ENCODE peak calls at places on chromosomes 5 and 9, in five cellular contexts. One of them, this sample, is unnamed.

GRCh38 chr9:130345993-130346385 is 80.4 kb downstream of the HMCN2 start:
- DNase-seq in neuronal stem cell: no peak
- DNase-seq in tibial nerve: no peak
- DNase-seq in fibroblast of villous mesenchyme: no peak
- DNase-seq in BJ: no peak
- DNase-seq in this sample: no peak

GRCh38 chr5:139982975-139983240 is 60.2 kb downstream of the NRG2 start:
- DNase-seq in fibroblast of villous mesenchyme: no peak
- DNase-seq in BJ: no peak
- DNase-seq in neuronal stem cell: no peak
- DNase-seq in tibial nerve: no peak
- DNase-seq in this sample: no peak

GRCh38 chr9:6779417-6780241 is 21.9 kb downstream of the KDM4C start:
- DNase-seq in BJ: no peak
- DNase-seq in tibial nerve: no peak
- DNase-seq in neuronal stem cell: no peak
- DNase-seq in fibroblast of villous mesenchyme: peak; percentile 76
- DNase-seq in this sample: no peak

GRCh38 chr5:141430332-141431113 is at the start of gene PCDHGA12:
- DNase-seq in tibial nerve: peak; percentile 38
- DNase-seq in BJ: no peak
- DNase-seq in neuronal stem cell: no peak
- DNase-seq in fibroblast of villous mesenchyme: peak; percentile 93
- DNase-seq in this sample: peak; percentile 85

GRCh38 chr9:83062011-83062652 is 810 bp downstream of the RASEF start:
- DNase-seq in fibroblast of villous mesenchyme: peak; percentile 19
- DNase-seq in tibial nerve: no peak
- DNase-seq in BJ: no peak
- DNase-seq in neuronal stem cell: peak; percentile 38
- DNase-seq in this sample: no peak

GRCh38 chr9:2159521-2160417 is 144.6 kb downstream of the SMARCA2 start:
- DNase-seq in tibial nerve: no peak
- DNase-seq in fibroblast of villous mesenchyme: peak; percentile 34
- DNase-seq in neuronal stem cell: no peak
- DNase-seq in BJ: no peak
- DNase-seq in this sample: no peak

GRCh38 chr9:78097541-78097940 is 65.9 kb upstream of the GNAQ start:
- DNase-seq in tibial nerve: no peak
- DNase-seq in BJ: no peak
- DNase-seq in neuronal stem cell: no peak
- DNase-seq in fibroblast of villous mesenchyme: no peak
- DNase-seq in this sample: no peak

GRCh38 chr5:54743997-54744788 is 226.6 kb downstream of the SNX18 start:
- DNase-seq in tibial nerve: peak; percentile 35
- DNase-seq in BJ: peak; percentile 98
- DNase-seq in neuronal stem cell: no peak
- DNase-seq in fibroblast of villous mesenchyme: peak; percentile 98
- DNase-seq in this sample: peak; percentile 90

GRCh38 chr5:79702606-79703380 is 13.2 kb downstream of the CMYA5 start:
- DNase-seq in tibial nerve: no peak
- DNase-seq in BJ: peak; percentile 41
- DNase-seq in neuronal stem cell: no peak
- DNase-seq in fibroblast of villous mesenchyme: peak; percentile 47
- DNase-seq in this sample: peak; percentile 31

GRCh38 chr5:123094919-123095693 is 6.1 kb downstream of the PRDM6 start:
- DNase-seq in BJ: no peak
- DNase-seq in tibial nerve: no peak
- DNase-seq in neuronal stem cell: no peak
- DNase-seq in fibroblast of villous mesenchyme: no peak
- DNase-seq in this sample: no peak

GRCh38 chr9:81613002-81613750 is 76.2 kb downstream of the TLE1 start:
- DNase-seq in BJ: peak; percentile 87
- DNase-seq in neuronal stem cell: no peak
- DNase-seq in tibial nerve: no peak
- DNase-seq in fibroblast of villous mesenchyme: peak; percentile 100
- DNase-seq in this sample: peak; percentile 68

GRCh38 chr5:160353379-160353778 is 17.0 kb downstream of the C1QTNF2 start:
- DNase-seq in BJ: no peak
- DNase-seq in neuronal stem cell: no peak
- DNase-seq in fibroblast of villous mesenchyme: no peak
- DNase-seq in tibial nerve: no peak
- DNase-seq in this sample: no peak
- H3K4me3 ChIP-seq in BJ: no peak overlapping the region
- H3K4me3 ChIP-seq in neuronal stem cell: no peak overlapping the region
- H3K4me3 ChIP-seq in fibroblast of villous mesenchyme: no peak overlapping the region
- H3K4me3 ChIP-seq in tibial nerve: no peak overlapping the region
- H3K4me3 ChIP-seq in this sample: no peak overlapping the region

GRCh38 chr9:112031400-112031799 is 134.8 kb downstream of the UGCG start:
- DNase-seq in tibial nerve: no peak
- DNase-seq in BJ: no peak
- DNase-seq in neuronal stem cell: no peak
- DNase-seq in fibroblast of villous mesenchyme: no peak
- DNase-seq in this sample: no peak
- H3K4me3 ChIP-seq in tibial nerve: no peak overlapping the region
- H3K4me3 ChIP-seq in BJ: no peak overlapping the region
- H3K4me3 ChIP-seq in neuronal stem cell: no peak overlapping the region
- H3K4me3 ChIP-seq in fibroblast of villous mesenchyme: no peak overlapping the region
- H3K4me3 ChIP-seq in this sample: no peak overlapping the region

DNA sequence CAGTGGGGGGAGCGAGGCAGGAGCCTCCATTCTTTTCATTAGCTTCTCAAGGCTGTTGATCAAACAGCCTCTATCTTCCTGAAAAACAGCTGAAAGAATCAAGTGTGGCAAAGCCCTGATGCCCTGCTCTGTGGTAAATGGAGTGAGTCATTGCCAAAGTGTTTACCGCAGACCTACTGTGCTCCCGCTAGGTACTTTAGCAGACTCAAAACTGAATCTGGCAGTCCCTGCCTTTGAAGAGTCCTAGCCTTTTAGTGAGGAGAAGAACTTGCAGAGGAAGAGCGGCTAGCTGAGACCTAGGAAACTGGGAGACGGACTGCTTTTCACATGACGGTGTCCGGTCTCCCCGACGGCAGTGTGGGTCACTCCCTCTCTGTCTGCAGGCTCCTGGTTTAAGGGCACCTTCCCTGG is 3.3 kb downstream of the ANKRD33B start:
- DNase-seq in neuronal stem cell: no peak
- DNase-seq in fibroblast of villous mesenchyme: no peak
- DNase-seq in BJ: no peak
- DNase-seq in tibial nerve: no peak
- DNase-seq in this sample: no peak
- H3K4me3 ChIP-seq in neuronal stem cell: no peak overlapping the region
- H3K4me3 ChIP-seq in fibroblast of villous mesenchyme: no peak overlapping the region
- H3K4me3 ChIP-seq in BJ: peak overlapping the region; percentile 7
- H3K4me3 ChIP-seq in tibial nerve: peak overlapping the region; percentile 88
- H3K4me3 ChIP-seq in this sample: no peak overlapping the region

DNA sequence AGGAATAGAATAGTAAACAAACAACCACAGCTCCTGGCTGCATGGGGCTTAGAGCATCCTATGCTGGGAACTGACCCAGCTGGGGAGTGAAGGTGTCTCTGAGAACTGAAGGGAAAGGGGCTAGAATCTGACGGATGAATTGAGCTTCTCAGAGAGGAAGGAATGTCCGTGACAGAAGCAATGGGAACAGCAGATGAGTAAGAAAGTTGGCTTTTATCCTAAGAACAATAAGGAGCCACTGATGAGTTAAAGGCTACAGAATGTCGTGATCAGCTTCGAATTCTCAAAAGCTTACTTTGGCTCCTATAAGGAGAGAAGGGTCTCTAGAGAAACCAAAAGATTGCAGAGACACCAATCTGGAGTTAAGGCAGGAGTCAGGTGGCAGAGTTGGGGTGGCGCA is 52.6 kb downstream of the EBF1 start:
- DNase-seq in fibroblast of villous mesenchyme: no peak
- DNase-seq in tibial nerve: no peak
- DNase-seq in neuronal stem cell: no peak
- DNase-seq in BJ: no peak
- DNase-seq in this sample: peak; percentile 77
- H3K4me3 ChIP-seq in fibroblast of villous mesenchyme: no peak overlapping the region
- H3K4me3 ChIP-seq in tibial nerve: no peak overlapping the region
- H3K4me3 ChIP-seq in neuronal stem cell: no peak overlapping the region
- H3K4me3 ChIP-seq in BJ: no peak overlapping the region
- H3K4me3 ChIP-seq in this sample: no peak overlapping the region

GRCh38 chr5:136193396-136193935 is 504 bp upstream of the SMIM32 start:
- DNase-seq in BJ: no peak
- DNase-seq in tibial nerve: no peak
- DNase-seq in neuronal stem cell: no peak
- DNase-seq in fibroblast of villous mesenchyme: no peak
- DNase-seq in this sample: no peak
- H3K4me3 ChIP-seq in BJ: no peak overlapping the region
- H3K4me3 ChIP-seq in tibial nerve: no peak overlapping the region
- H3K4me3 ChIP-seq in neuronal stem cell: peak overlapping the region; percentile 28
- H3K4me3 ChIP-seq in fibroblast of villous mesenchyme: no peak overlapping the region
- H3K4me3 ChIP-seq in this sample: no peak overlapping the region

GRCh38 chr9:133236291-133237071 is 27.4 kb upstream of the OBP2B start:
- DNase-seq in tibial nerve: no peak
- DNase-seq in neuronal stem cell: no peak
- DNase-seq in BJ: no peak
- DNase-seq in fibroblast of villous mesenchyme: no peak
- DNase-seq in this sample: no peak

GRCh38 chr9:133237271-133237731 is 28.3 kb upstream of the OBP2B start:
- DNase-seq in fibroblast of villous mesenchyme: peak; percentile 69
- DNase-seq in BJ: no peak
- DNase-seq in tibial nerve: peak; percentile 44
- DNase-seq in neuronal stem cell: no peak
- DNase-seq in this sample: peak; percentile 7

GRCh38 chr9:133239533-133240090 is 30.6 kb upstream of the OBP2B start:
- DNase-seq in fibroblast of villous mesenchyme: no peak
- DNase-seq in neuronal stem cell: no peak
- DNase-seq in BJ: no peak
- DNase-seq in tibial nerve: no peak
- DNase-seq in this sample: no peak

GRCh38 chr9:133238851-133239532 is 29.9 kb upstream of the OBP2B start:
- DNase-seq in tibial nerve: peak; percentile 38
- DNase-seq in fibroblast of villous mesenchyme: peak; percentile 74
- DNase-seq in neuronal stem cell: peak; percentile 54
- DNase-seq in BJ: no peak
- DNase-seq in this sample: no peak

GRCh38 chr9:133238272-133238850 is 29.3 kb upstream of the OBP2B start:
- DNase-seq in tibial nerve: peak; percentile 75
- DNase-seq in fibroblast of villous mesenchyme: peak; percentile 76
- DNase-seq in neuronal stem cell: peak; percentile 67
- DNase-seq in BJ: no peak
- DNase-seq in this sample: no peak
- H3K4me3 ChIP-seq in tibial nerve: no peak overlapping the region
- H3K4me3 ChIP-seq in fibroblast of villous mesenchyme: peak overlapping the region; percentile 62
- H3K4me3 ChIP-seq in neuronal stem cell: peak overlapping the region; percentile 66
- H3K4me3 ChIP-seq in BJ: peak overlapping the region; percentile 2
- H3K4me3 ChIP-seq in this sample: peak overlapping the region; percentile 21

DNA sequence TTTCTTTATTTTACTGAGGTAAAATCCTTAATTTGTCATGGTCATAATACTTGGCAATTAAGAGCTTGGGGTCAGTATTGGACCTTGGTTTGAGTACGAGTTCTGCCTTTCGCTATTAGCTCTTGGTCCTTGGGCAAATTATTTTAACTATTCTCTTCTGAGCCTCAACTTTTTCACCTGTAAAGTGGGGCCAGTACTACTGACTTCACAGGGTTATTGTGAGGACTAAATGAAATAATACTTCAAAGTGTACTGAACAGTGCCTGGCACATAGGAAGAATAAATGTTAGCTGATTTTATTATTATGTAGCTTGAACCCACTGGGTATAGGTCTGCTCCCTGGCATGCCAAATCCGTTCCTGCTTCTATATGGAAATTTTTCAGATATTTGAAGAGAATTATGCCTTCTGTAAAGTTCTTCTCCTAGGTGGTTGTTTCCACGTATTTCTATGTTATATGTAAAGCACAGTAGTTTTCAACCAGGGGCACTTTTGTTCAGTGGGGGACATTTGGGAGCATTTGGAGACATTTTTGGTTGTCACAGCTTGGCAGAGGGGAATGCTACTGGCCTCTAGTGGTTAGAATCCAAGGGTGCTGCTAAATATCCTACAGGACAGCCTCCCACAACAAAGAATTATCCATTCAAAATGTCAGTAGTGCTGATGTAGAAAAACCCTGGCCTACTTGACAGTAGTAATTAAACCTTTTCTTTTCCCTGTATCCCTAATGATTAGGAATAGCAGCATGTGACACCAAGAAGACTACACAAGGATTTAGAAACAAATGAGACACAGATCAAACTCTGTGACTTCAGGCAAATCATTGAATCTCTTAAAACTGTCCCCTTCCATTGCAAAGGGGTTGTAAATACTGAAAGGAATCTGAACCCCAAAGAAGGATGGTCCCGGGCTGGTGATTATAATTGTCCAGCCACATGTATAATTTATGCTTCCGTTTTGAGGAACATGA is 4.5 kb downstream of the RCL1 start:
- DNase-seq in BJ: no peak
- DNase-seq in neuronal stem cell: peak; percentile 27
- DNase-seq in tibial nerve: peak; percentile 31
- DNase-seq in fibroblast of villous mesenchyme: peak; percentile 54
- DNase-seq in this sample: no peak
- H3K4me3 ChIP-seq in BJ: no peak overlapping the region
- H3K4me3 ChIP-seq in neuronal stem cell: no peak overlapping the region
- H3K4me3 ChIP-seq in tibial nerve: no peak overlapping the region
- H3K4me3 ChIP-seq in fibroblast of villous mesenchyme: no peak overlapping the region
- H3K4me3 ChIP-seq in this sample: no peak overlapping the region

GRCh38 chr5:369151-369939 is 47.8 kb downstream of the AHRR start:
- DNase-seq in tibial nerve: peak; percentile 4
- DNase-seq in BJ: no peak
- DNase-seq in neuronal stem cell: no peak
- DNase-seq in fibroblast of villous mesenchyme: no peak
- DNase-seq in this sample: no peak
- H3K4me3 ChIP-seq in tibial nerve: no peak overlapping the region
- H3K4me3 ChIP-seq in BJ: no peak overlapping the region
- H3K4me3 ChIP-seq in neuronal stem cell: no peak overlapping the region
- H3K4me3 ChIP-seq in fibroblast of villous mesenchyme: no peak overlapping the region
- H3K4me3 ChIP-seq in this sample: no peak overlapping the region

DNA sequence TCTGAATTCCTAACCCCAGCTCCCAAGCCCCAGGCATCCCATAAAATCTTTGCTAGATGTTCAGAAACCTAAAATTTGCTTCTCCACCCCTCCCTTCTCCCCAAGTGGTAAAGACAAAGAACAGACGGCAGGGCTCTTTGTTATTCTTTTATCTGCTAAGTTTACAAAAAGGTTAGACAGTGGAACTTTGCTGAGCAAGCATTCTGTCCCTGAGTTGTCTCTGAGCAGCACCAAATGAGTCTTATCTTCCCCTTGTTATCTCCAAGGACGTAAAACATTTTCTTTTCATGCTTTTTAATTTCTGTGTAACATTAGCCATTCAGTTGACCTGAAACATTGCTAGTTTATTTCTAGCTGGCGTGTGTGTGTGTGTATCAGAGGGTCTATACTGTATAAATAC is 30.3 kb downstream of the TJP2 start:
- DNase-seq in BJ: no peak
- DNase-seq in tibial nerve: no peak
- DNase-seq in neuronal stem cell: no peak
- DNase-seq in fibroblast of villous mesenchyme: peak; percentile 76
- DNase-seq in this sample: no peak
- H3K4me3 ChIP-seq in BJ: no peak overlapping the region
- H3K4me3 ChIP-seq in tibial nerve: no peak overlapping the region
- H3K4me3 ChIP-seq in neuronal stem cell: no peak overlapping the region
- H3K4me3 ChIP-seq in fibroblast of villous mesenchyme: no peak overlapping the region
- H3K4me3 ChIP-seq in this sample: no peak overlapping the region